ENCODE peak calls at places on chromosome 1, in four cellular contexts. C is HCT116, P is GM23338, Z is endothelial cell of umbilical vein. A is an unnamed sample.

GRCh38 chr1:220700591-220701179 is 10.5 kb downstream of the C1orf115 start:
- DNase-seq in C (no peak), P (peak; percentile 49), Z (peak; percentile 38), A (no peak)

GRCh38 chr1:110171134-110171733 is 20.9 kb downstream of the SLC6A17 start:
- DNase-seq in C (no peak), P (no peak), Z (no peak), A (no peak)

GRCh38 chr1:218371927-218372672 is 27.0 kb downstream of the TGFB2 start:
- DNase-seq in C (no peak), P (no peak), Z (peak; percentile 75), A (no peak)

GRCh38 chr1:232557661-232558260 is 72.2 kb downstream of the SIPA1L2 start:
- DNase-seq in C (no peak), P (no peak), Z (no peak), A (no peak)

GRCh38 chr1:185054365-185055060 is 9.2 kb downstream of the RNF2 start:
- DNase-seq in C (no peak), P (peak; percentile 50), Z (no peak), A (no peak)

GRCh38 chr1:40665335-40666171 is at the start of gene RIMS3:
- DNase-seq in C (peak; percentile 42), P (peak; percentile 81), Z (peak; percentile 53), A (no peak)

GRCh38 chr1:180606109-180606508 is 25.7 kb upstream of the XPR1 start:
- DNase-seq in C (no peak), P (no peak), Z (no peak), A (no peak)

GRCh38 chr1:167627615-167627864 is 2.5 kb upstream of the RCSD1 start:
- DNase-seq in C (no peak), P (no peak), Z (no peak), A (no peak)

GRCh38 chr1:118927826-118928225 is 60.3 kb downstream of the TBX15 start:
- DNase-seq in C (no peak), P (no peak), Z (no peak), A (no peak)

GRCh38 chr1:41789616-41790330 is 128.9 kb downstream of the HIVEP3 start:
- DNase-seq in C (no peak), P (no peak), Z (no peak), A (no peak)

GRCh38 chr1:182389619-182390047 is 2.0 kb downstream of the GLUL start:
- DNase-seq in C (no peak), P (no peak), Z (peak; percentile 31), A (no peak)

GRCh38 chr1:20636785-20637347 is 3.6 kb downstream of the PINK1 start:
- DNase-seq in C (no peak), P (no peak), Z (no peak), A (no peak)

GRCh38 chr1:64881281-64881680 is 85.1 kb downstream of the JAK1 start:
- DNase-seq in C (no peak), P (no peak), Z (no peak), A (no peak)

GRCh38 chr1:144101397-144102050 is 129.7 kb upstream of the FAM72C start:
- DNase-seq in C (no peak), P (no peak), Z (peak; percentile 1), A (no peak)

GRCh38 chr1:100581096-100581705 is 43.3 kb downstream of the GPR88 start:
- DNase-seq in C (no peak), P (no peak), Z (no peak), A (no peak)

GRCh38 chr1:204073837-204074273 is 940 bp downstream of the SOX13 start:
- DNase-seq in C (no peak), P (no peak), Z (no peak), A (no peak)

GRCh38 chr1:233240839-233241682 is 54.5 kb downstream of the PCNX2 start:
- DNase-seq in C (no peak), P (peak; percentile 53), Z (peak; percentile 65), A (no peak)

GRCh38 chr1:26697441-26697977 is 1.7 kb downstream of the ARID1A start:
- DNase-seq in C (no peak), P (no peak), Z (no peak), A (no peak)

GRCh38 chr1:8903410-8903809 is 24.9 kb upstream of the ENO1 start:
- DNase-seq in C (no peak), P (no peak), Z (no peak), A (no peak)

DNA sequence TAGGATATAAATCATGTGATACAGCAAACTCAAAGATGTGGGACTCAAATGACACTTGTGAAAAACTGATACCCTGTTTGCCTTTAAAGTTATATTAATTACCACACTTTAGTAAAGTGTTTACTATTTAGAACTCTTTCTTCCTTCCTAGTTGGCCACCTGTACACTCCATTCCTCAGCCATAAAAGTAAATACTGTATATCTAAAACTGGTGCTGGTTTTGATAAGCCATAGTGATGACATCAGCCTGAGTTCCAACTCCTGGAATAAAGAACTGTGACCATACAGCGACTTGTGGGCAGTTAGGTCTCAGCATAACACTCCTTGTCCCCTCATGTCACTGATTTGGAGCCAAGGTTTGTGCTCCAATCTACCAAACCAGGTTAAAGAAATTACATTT is 2.8 kb downstream of the PTGER3 start:
- DNase-seq in C (no peak), P (no peak), Z (no peak), A (no peak)
- H3K4me3 ChIP-seq in C (no peak overlapping the region), P (no peak overlapping the region), Z (no peak overlapping the region), A (peak overlapping the region; percentile 91)

DNA sequence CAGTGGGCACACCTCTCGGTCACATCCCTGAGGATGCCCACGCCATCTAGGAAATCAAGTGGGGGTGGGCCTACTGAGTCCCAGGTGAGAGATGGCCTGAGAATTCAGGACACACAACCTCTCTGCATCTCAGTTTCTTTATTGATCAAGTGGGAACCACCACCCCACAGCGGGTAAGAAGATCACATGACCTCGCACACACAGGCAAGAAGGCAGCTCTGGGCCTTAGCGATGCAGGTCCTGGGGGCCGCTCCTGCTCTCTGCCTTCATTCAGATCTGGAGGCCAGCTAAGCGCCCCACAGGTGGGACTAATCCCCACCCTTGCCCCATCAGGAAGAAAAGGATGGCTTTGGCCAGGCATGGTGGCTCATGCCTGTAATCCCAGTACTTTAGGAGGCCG is 63.2 kb downstream of the PGBD5 start:
- DNase-seq in C (no peak), P (no peak), Z (no peak), A (no peak)
- TF ChIP-seq POLR2AphosphoS5 in C (no peak), P (no peak), Z (no peak), A (no peak)

DNA sequence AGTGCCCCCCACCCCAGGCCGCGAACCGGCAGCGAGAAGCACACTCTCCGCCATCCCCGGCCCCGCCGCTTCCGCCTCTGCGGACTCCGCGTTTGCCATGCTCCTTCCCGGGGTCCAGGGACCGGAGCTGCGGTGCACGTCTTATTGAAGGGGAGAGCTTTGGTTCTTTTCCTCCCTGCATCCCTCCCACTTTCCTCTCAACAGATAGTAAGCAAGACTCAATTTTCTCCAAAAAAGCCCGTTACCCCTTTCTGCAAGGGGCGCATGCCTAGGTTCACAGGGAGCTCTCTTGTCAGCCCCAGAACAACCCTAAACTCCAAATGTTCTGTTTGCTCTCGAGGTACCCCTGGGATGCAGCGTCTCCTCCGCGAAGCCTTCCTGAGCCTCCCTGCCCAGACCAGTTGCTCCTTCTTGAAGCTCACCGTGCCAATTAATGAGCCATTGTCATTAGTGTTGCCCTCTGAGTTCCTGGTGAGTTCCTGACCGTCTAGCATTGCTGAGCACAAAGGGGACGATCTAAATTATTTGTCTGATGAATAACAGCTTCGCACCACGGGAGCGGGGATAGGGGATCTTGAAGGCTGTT is 8.1 kb downstream of the FOXD3 start:
- DNase-seq in C (no peak), P (peak; percentile 79), Z (no peak), A (no peak)
- TF ChIP-seq EZH2 in C (no peak), P (no peak), Z (peak; percentile 79), A (no peak)

GRCh38 chr1:116764466-116764896 is 10.3 kb downstream of the CD2 start:
- DNase-seq in C (no peak), P (no peak), Z (no peak), A (no peak)

GRCh38 chr1:116763116-116763786 is 9.0 kb downstream of the CD2 start:
- DNase-seq in C (no peak), P (no peak), Z (no peak), A (no peak)

GRCh38 chr1:116762781-116763115 is 8.5 kb downstream of the CD2 start:
- DNase-seq in C (no peak), P (no peak), Z (no peak), A (no peak)

GRCh38 chr1:116764906-116765862 is 11.0 kb downstream of the CD2 start:
- DNase-seq in C (no peak), P (no peak), Z (no peak), A (no peak)

GRCh38 chr1:116763787-116764465 is 9.7 kb downstream of the CD2 start:
- DNase-seq in C (peak; percentile 15), P (peak; percentile 72), Z (peak; percentile 5), A (no peak)
- H3K4me3 ChIP-seq in C (no peak overlapping the region), P (no peak overlapping the region), Z (no peak overlapping the region), A (no peak overlapping the region)

GRCh38 chr1:38025664-38026063 is 13.1 kb downstream of the UTP11 start:
- DNase-seq in C (no peak), P (no peak), Z (no peak), A (no peak)
- TF ChIP-seq POLR2AphosphoS5 in C (no peak), P (no peak), Z (no peak), A (no peak)

DNA sequence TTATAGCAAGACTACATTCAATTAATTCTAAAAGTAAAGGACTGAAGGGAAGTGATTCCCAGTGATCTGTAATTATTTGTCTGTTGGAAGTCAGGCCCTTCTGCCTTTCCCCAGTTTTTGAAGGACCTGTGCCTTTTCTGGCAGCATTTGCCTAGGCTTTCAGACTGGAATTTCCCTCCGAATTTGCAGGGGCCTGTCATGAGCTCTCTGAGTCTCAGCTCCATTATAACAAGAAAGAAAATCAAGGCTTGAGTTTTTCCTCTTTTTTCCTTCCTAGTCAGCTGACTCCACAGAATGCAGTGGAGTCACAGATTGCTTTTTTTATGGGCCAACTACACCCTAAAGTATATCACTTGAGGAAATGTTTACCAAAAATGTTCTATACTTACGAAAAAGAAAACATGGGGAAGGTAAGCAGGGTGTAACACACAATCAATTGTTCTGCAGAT is 1.1 kb downstream of the NR5A2 start:
- DNase-seq in C (no peak), P (peak; percentile 61), Z (peak; percentile 62), A (no peak)
- TF ChIP-seq EZH2 in C (no peak), P (peak; percentile 44), Z (no peak), A (no peak)

GRCh38 chr1:236101233-236102200 is 36.6 kb upstream of the NID1 start:
- DNase-seq in C (no peak), P (no peak), Z (no peak), A (no peak)
- H3K4me3 ChIP-seq in C (no peak overlapping the region), P (no peak overlapping the region), Z (no peak overlapping the region), A (no peak overlapping the region)

A was measured in SK-N-MC.